ENCODE peak calls at places on chromosomes 7 and 10, in five cellular contexts. R, Y, L, H and N are unnamed samples.

GRCh38 chr7:69903410-69903809 is 305.1 kb downstream of the AUTS2 start:
- DNase-seq in R (no peak), Y (peak; percentile 65), L (no peak), H (no peak), N (no peak)

GRCh38 chr10:77867124-77867715 is 59.3 kb downstream of the DLG5 start:
- DNase-seq in R (peak; percentile 69), Y (no peak), L (no peak), H (no peak), N (no peak)

GRCh38 chr7:8638076-8638475 is 204.7 kb downstream of the NXPH1 start:
- DNase-seq in R (no peak), Y (no peak), L (peak; percentile 73), H (no peak), N (peak; percentile 27)

GRCh38 chr10:111171183-111171582 is 94.4 kb downstream of the ADRA2A start:
- DNase-seq in R (no peak), Y (no peak), L (no peak), H (no peak), N (no peak)

GRCh38 chr7:105617280-105618015 is 36.2 kb upstream of the EFCAB10 start:
- DNase-seq in R (no peak), Y (no peak), L (no peak), H (no peak), N (peak; percentile 92)

GRCh38 chr10:78491812-78492211 is 458.1 kb downstream of the RPS24 start:
- DNase-seq in R (no peak), Y (no peak), L (no peak), H (no peak), N (no peak)

GRCh38 chr10:78777466-78778256 is 291.1 kb upstream of the ZMIZ1 start:
- DNase-seq in R (peak; percentile 83), Y (no peak), L (peak; percentile 42), H (no peak), N (peak; percentile 76)

GRCh38 chr10:116270691-116271592 is 2.1 kb downstream of the GFRA1 start:
- DNase-seq in R (peak; percentile 42), Y (no peak), L (no peak), H (no peak), N (peak; percentile 68)

GRCh38 chr7:34655384-34655783 is 2.6 kb upstream of the NPSR1 start:
- DNase-seq in R (no peak), Y (no peak), L (no peak), H (no peak), N (no peak)